ENCODE peak calls at places on chromosomes 7 and 10, in nine cellular contexts. K is mammary epithelial cell, H is stomach, P is endothelial cell of umbilical vein, N is adrenal gland, J is tibial nerve, W is tibial artery, I is colonic mucosa, T is heart left ventricle. F is an unnamed sample. For H3K36me3, the result is how much of the 10 kb centered on the place peaks cover.

GRCh38 chr7:101567231-101567630 is 61.9 kb downstream of the MYL10 start:
- DNase-seq in P (no peak), K (no peak), H (no peak), I (no peak), J (no peak), W (no peak), T (no peak), N (peak), F (no peak)

GRCh38 chr7:109964780-109965179 is 1126.1 kb upstream of the LRRN3 start:
- DNase-seq in J (no peak), K (peak), N (no peak), W (no peak), I (no peak), T (no peak), H (no peak), P (no peak), F (peak)

GRCh38 chr7:46450425-46450824 is 529.4 kb upstream of the IGFBP3 start:
- DNase-seq in I (no peak), H (no peak), K (no peak), W (no peak), T (no peak), J (no peak), P (no peak), N (no peak), F (no peak)

GRCh38 chr10:3904419-3904975 is 119.5 kb upstream of the KLF6 start:
- DNase-seq in P (no peak), W (no peak), H (no peak), K (no peak), J (no peak), N (no peak), T (no peak), I (no peak), F (no peak)

GRCh38 chr7:29471444-29472138 is 92.0 kb upstream of the PRR15 start:
- DNase-seq in W (no peak), N (no peak), J (no peak), P (no peak), I (peak), K (no peak), T (no peak), H (no peak), F (no peak)

GRCh38 chr7:124124201-124124600 is 91.3 kb upstream of the TMEM229A start:
- DNase-seq in T (no peak), K (no peak), W (no peak), N (no peak), I (no peak), H (no peak), P (peak), J (no peak), F (no peak)

GRCh38 chr10:22086730-22087364 is 83.3 kb upstream of the DNAJC1 start:
- DNase-seq in N (peak), T (peak), W (peak), P (no peak), H (peak), I (peak), K (peak), J (peak), F (peak)

GRCh38 chr10:131165092-131165491 is 146.4 kb downstream of the TCERG1L start:
- DNase-seq in J (no peak), T (no peak), P (no peak), N (no peak), I (no peak), H (no peak), W (peak), K (no peak), F (no peak)

GRCh38 chr10:32946108-32946507 is 11.9 kb downstream of the ITGB1 start:
- DNase-seq in T (no peak), N (no peak), W (no peak), J (no peak), P (no peak), K (no peak), H (no peak), I (no peak), F (no peak)

GRCh38 chr7:94662548-94662947 is 6.6 kb upstream of the SGCE start:
- DNase-seq in N (no peak), H (no peak), K (no peak), T (no peak), P (no peak), W (no peak), J (no peak), I (no peak), F (no peak)

GRCh38 chr10:18713077-18713476 is 53.8 kb downstream of the ARL5B start:
- DNase-seq in K (peak), W (no peak), H (no peak), N (peak), I (no peak), T (no peak), P (no peak), J (no peak), F (peak)

GRCh38 chr10:60664859-60665258 is 113.4 kb upstream of the CDK1 start:
- DNase-seq in N (no peak), W (no peak), I (no peak), J (no peak), P (no peak), T (no peak), K (no peak), H (no peak), F (peak)

GRCh38 chr10:6141296-6142151 is 52.7 kb downstream of the RBM17 start:
- DNase-seq in J (no peak), P (no peak), K (peak), I (no peak), H (no peak), W (peak), T (peak), N (no peak), F (peak)

GRCh38 chr7:5359344-5359743 is 64.3 kb downstream of the TNRC18 start:
- DNase-seq in K (no peak), J (no peak), P (no peak), N (no peak), W (no peak), T (no peak), H (no peak), I (no peak), F (no peak)

GRCh38 chr10:30057421-30057841 is 2.0 kb downstream of the JCAD start:
- DNase-seq in T (no peak), K (no peak), H (no peak), P (peak), W (no peak), I (no peak), N (no peak), J (no peak), F (peak)

GRCh38 chr7:85940798-85941197 is 702.9 kb upstream of the GRM3 start:
- DNase-seq in W (no peak), T (no peak), H (no peak), N (no peak), J (no peak), P (no peak), K (no peak), I (no peak), F (no peak)
- H3K4me3 ChIP-seq in W (no peak), T (no peak), H (no peak), N (no peak), J (no peak), P (no peak), K (no peak), I (no peak), F (no peak)

DNA sequence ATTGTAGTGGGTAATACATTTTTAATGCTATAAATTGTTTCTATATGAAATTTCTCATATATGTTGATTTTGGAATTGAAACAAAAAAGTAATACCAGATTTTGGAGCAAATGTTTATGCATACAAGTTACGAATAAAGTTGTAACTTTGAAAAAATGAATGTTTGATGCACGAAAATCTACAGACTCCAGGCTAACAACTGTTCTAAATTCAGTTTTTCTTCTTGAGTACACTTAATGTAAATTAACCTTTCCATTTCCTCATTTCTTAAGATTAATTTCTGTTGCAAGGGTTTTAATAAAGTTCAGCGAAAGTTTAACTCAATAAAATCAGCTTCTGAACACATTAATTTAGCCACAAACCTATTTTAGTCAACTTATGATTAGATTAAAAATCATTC is 35.2 kb downstream of the HACD1 start:
- DNase-seq in K (no peak), T (no peak), H (no peak), I (no peak), W (no peak), J (no peak), P (no peak), N (no peak), F (no peak)
- TF ChIP-seq CTCF in K (no peak), T (no peak), H (no peak), I (no peak), W (no peak), J (no peak), P (no peak), N (no peak), F (no peak)

GRCh38 chr7:157602581-157602980 is 265.8 kb downstream of the DNAJB6 start:
- DNase-seq in K (no peak), H (no peak), N (no peak), J (no peak), T (no peak), I (no peak), P (no peak), W (no peak), F (no peak)
- H3K36me3 ChIP-seq in K (under half), H (under half), N (under half), J (under half), T (under half), I (under half), P (under half), W (under half), F (under half)

GRCh38 chr10:42836096-42836495 is 53.5 kb downstream of the BMS1 start:
- DNase-seq in W (no peak), I (no peak), H (no peak), P (no peak), K (no peak), T (no peak), J (no peak), N (no peak), F (no peak)

GRCh38 chr10:42836771-42837468 is 54.3 kb downstream of the BMS1 start:
- DNase-seq in H (no peak), I (no peak), J (no peak), T (no peak), W (no peak), P (peak), N (no peak), K (peak), F (peak)
- H3K4me3 ChIP-seq in H (peak), I (peak), J (peak), T (peak), W (no peak), P (peak), N (no peak), K (peak), F (peak)

GRCh38 chr10:97445722-97446639 is at the start of the genes EXOSC1 and ZDHHC16:
- DNase-seq in W (peak), N (peak), H (peak), T (peak), I (peak), J (peak), P (peak), K (peak), F (peak)
- TF ChIP-seq CTCF in W (no peak), N (no peak), H (no peak), T (peak), I (no peak), J (no peak), P (no peak), K (peak), F (peak)

DNA sequence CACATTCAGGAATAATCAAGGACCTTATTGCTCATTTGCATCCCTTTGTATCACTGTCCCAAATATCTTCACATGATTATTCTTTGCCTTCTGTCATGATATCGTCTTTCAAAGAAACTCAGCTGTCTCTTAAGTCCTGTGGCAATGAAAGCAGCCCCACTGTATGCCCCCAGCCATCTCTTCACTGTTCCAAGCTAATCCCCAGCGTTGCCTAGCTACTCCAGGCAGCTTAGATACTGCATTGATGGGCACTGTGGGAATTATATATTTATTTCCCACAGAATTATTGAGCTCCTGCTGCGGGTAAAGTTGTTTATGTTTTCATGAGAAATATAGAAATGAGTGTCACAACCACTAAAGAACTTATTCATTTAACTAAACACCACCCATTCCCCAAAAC is 38.8 kb downstream of the SND1 start:
- DNase-seq in K (no peak), P (no peak), H (no peak), I (no peak), J (no peak), T (no peak), N (no peak), W (no peak), F (no peak)
- H3K36me3 ChIP-seq in K (under half), P (under half), H (half or more), I (under half), J (under half), T (half or more), N (under half), W (half or more), F (under half)